ENCODE peak calls at places on chromosomes 12 and 14, in ten cellular contexts. R is breast epithelium, C is endodermal cell, O is MM.1S, L is fibroblast of pulmonary artery, J is A549, Z is mucosa of descending colon, X is cardiac muscle cell, B is thoracic aorta, T is pancreas. D is an unnamed sample.

GRCh38 chr12:130157998-130158774 is 4.1 kb upstream of the FZD10 start:
- DNase-seq in X (no peak), R (no peak), C (peak), Z (no peak), O (no peak), L (no peak), T (no peak), B (no peak), J (no peak), D (no peak)

GRCh38 chr14:70032447-70032846 is 153.2 kb downstream of the SMOC1 start:
- DNase-seq in B (no peak), O (no peak), C (peak), J (peak), X (no peak), Z (no peak), R (peak), L (no peak), T (no peak), D (no peak)

GRCh38 chr14:99679996-99680395 is 4.1 kb upstream of the CYP46A1 start:
- DNase-seq in B (no peak), Z (no peak), X (no peak), J (no peak), C (peak), O (no peak), T (no peak), R (no peak), L (no peak), D (no peak)

GRCh38 chr14:101090976-101091375 is 187.5 kb upstream of the RTL1 start:
- DNase-seq in C (no peak), R (no peak), J (no peak), O (no peak), X (no peak), T (no peak), Z (no peak), B (no peak), L (no peak), D (no peak)

GRCh38 chr12:119869720-119870119 is 7.4 kb downstream of the CIT start:
- DNase-seq in O (no peak), T (no peak), Z (no peak), B (no peak), C (peak), R (no peak), L (peak), J (peak), X (peak), D (peak)

GRCh38 chr14:68670344-68670725 is 122.5 kb downstream of the ZFP36L1 start:
- DNase-seq in T (peak), O (no peak), X (no peak), C (no peak), B (no peak), R (no peak), J (no peak), Z (no peak), L (no peak), D (no peak)

GRCh38 chr12:65466906-65467305 is 188.4 kb downstream of the MSRB3 start:
- DNase-seq in C (no peak), X (peak), B (no peak), T (no peak), O (no peak), Z (no peak), J (no peak), L (peak), R (no peak), D (peak)

GRCh38 chr12:78571953-78572352 is 292.6 kb upstream of the SYT1 start:
- DNase-seq in O (no peak), X (no peak), Z (peak), C (peak), R (no peak), J (peak), B (no peak), L (no peak), T (no peak), D (no peak)

GRCh38 chr14:69312608-69313007 is 52.6 kb downstream of the GALNT16 start:
- DNase-seq in C (peak), O (no peak), L (no peak), J (no peak), Z (no peak), B (no peak), R (peak), T (no peak), X (no peak), D (no peak)

GRCh38 chr14:36068777-36069534 is 107.6 kb downstream of the PTCSC3 start:
- DNase-seq in L (peak), Z (no peak), X (peak), C (no peak), R (no peak), B (no peak), T (no peak), O (no peak), J (peak), D (peak)

GRCh38 chr12:90102957-90103652 is 394.5 kb upstream of the ATP2B1 start:
- DNase-seq in J (peak), B (no peak), L (peak), R (no peak), X (peak), T (no peak), C (no peak), O (peak), Z (no peak), D (peak)

GRCh38 chr12:85179680-85180300 is 100.2 kb upstream of the ALX1 start:
- DNase-seq in L (peak), X (peak), O (no peak), Z (no peak), B (no peak), C (no peak), J (peak), R (no peak), T (no peak), D (peak)

GRCh38 chr14:54003064-54003463 is 46.4 kb upstream of the BMP4 start:
- DNase-seq in R (no peak), C (no peak), O (peak), T (no peak), L (no peak), B (no peak), J (no peak), X (no peak), Z (no peak), D (no peak)

GRCh38 chr14:51630987-51631386 is 20.7 kb upstream of the FRMD6 start:
- DNase-seq in O (no peak), C (no peak), J (no peak), L (no peak), X (no peak), B (no peak), R (no peak), T (no peak), Z (no peak), D (no peak)

GRCh38 chr14:92659765-92660561 is 88.5 kb downstream of the LGMN start:
- DNase-seq in Z (no peak), C (no peak), R (peak), T (no peak), X (peak), L (peak), J (no peak), B (no peak), O (no peak), D (peak)

GRCh38 chr14:31205681-31206535 is 1.7 kb downstream of the HECTD1 start:
- DNase-seq in J (peak), Z (no peak), R (no peak), T (no peak), X (peak), C (no peak), L (peak), O (peak), B (no peak), D (peak)

GRCh38 chr14:59483360-59483759 is 848 bp downstream of the L3HYPDH start:
- DNase-seq in C (no peak), O (no peak), T (no peak), R (no peak), X (peak), B (peak), J (peak), L (peak), Z (no peak), D (peak)

GRCh38 chr12:63989301-63989845 is 144.9 kb downstream of the SRGAP1 start:
- DNase-seq in X (peak), R (no peak), J (no peak), O (no peak), T (no peak), C (no peak), L (peak), B (no peak), Z (no peak), D (peak)

GRCh38 chr12:26795899-26796298 is 37.1 kb downstream of the ITPR2 start:
- DNase-seq in C (no peak), Z (no peak), T (no peak), J (no peak), B (no peak), O (no peak), R (no peak), X (no peak), L (no peak), D (no peak)

GRCh38 chr14:103542545-103543088 is 13.6 kb downstream of the TRMT61A start:
- DNase-seq in Z (peak), J (no peak), X (no peak), C (peak), O (no peak), L (no peak), T (peak), B (no peak), R (no peak), D (no peak)

GRCh38 chr12:50200507-50201273 is 33.5 kb upstream of the CERS5 start:
- DNase-seq in O (no peak), X (peak), R (no peak), J (no peak), L (peak), B (no peak), C (no peak), Z (no peak), T (no peak), D (peak)

GRCh38 chr14:99067927-99068326 is 204.1 kb downstream of the BCL11B start:
- DNase-seq in J (no peak), X (no peak), T (no peak), B (no peak), Z (no peak), R (no peak), L (no peak), C (no peak), O (no peak), D (no peak)

GRCh38 chr12:26611598-26611997 is 221.4 kb downstream of the ITPR2 start:
- DNase-seq in O (no peak), L (no peak), J (no peak), Z (no peak), T (no peak), B (no peak), X (no peak), R (no peak), C (no peak), D (no peak)

DNA sequence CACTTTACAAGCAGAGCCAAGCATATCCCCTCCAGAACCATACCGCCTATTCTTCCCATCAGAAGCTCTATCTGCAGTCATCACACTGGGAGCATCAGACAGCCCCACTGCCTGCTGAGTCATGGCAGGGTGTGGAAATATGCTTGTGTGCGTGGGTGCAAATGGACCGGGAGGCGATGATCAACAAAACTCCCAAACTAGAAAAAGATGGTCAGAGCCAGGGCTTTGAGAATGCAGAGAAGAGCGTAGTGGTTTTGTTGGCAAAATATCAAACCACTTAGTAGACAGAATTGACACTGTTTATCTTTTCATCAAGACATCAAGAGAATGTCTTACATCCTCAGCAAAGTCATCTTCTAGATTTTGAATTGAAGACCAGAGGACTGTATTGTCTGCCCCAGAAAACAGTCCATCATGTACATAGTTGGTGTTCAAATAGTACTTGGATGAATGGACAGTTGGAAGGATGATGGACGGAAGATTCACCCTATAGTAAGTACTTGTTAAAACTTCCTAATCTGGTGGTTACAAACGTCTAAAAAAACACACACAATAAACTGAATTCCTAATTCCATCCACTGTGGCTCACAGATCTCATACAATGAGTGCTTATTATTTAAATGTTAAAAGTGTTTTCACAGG is 54.9 kb downstream of the VWF start:
- DNase-seq in R (no peak), J (no peak), Z (no peak), T (no peak), O (no peak), B (no peak), X (peak), L (peak), C (no peak), D (peak)
- H3K4me3 ChIP-seq in R (no peak), J (no peak), Z (no peak), T (no peak), O (no peak), B (no peak), X (no peak), L (no peak), C (no peak), D (no peak)

GRCh38 chr12:60333461-60333860 is 737.6 kb downstream of the SLC16A7 start:
- DNase-seq in R (no peak), C (no peak), O (no peak), B (no peak), Z (no peak), X (no peak), J (peak), T (no peak), L (no peak), D (peak)

GRCh38 chr12:60335765-60336164 is 739.9 kb downstream of the SLC16A7 start:
- DNase-seq in R (no peak), X (peak), O (no peak), L (peak), C (no peak), T (no peak), Z (no peak), J (peak), B (no peak), D (peak)

GRCh38 chr12:60337865-60338549 is 742.2 kb downstream of the SLC16A7 start:
- DNase-seq in R (no peak), X (no peak), J (no peak), Z (no peak), L (no peak), B (no peak), C (no peak), O (no peak), T (no peak), D (no peak)
- TF ChIP-seq CTCF in R (no peak), X (no peak), J (no peak), Z (no peak), L (no peak), B (no peak), C (no peak), O (no peak), T (no peak), D (no peak)

DNA sequence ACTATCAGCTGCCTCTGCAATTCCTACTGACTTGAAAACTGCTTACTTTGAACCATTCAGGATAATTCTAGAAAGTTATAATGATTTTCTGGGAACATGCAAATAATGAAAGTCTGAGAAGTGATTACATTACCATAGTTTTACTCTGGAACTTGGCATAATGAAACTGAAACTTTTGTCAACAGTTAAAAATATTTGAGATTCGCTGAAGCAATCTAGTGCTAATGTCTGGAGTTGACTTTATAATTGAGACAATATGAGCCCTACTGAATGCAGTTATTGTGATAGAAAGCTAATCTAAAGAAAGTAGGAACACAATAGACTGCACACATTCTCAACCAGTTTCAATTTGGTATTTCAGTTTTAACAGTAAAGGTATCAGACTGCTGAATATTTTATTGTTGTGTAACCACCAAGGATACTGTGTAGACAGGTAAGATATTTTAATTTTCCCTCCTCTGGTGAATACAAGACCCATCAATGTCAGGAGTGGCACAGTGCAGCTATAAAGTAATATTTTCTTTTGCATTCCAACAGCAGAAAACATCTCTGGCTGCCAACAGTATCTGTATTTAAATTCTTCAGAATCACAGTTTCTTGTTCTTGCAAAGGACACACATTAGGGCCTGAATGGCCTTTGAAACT is 483.5 kb downstream of the ATP23 start:
- DNase-seq in J (no peak), X (no peak), O (peak), R (no peak), Z (no peak), T (no peak), C (no peak), B (no peak), L (no peak), D (no peak)
- H3K4me3 ChIP-seq in J (peak), X (no peak), O (peak), R (no peak), Z (no peak), T (no peak), C (peak), B (peak), L (no peak), D (no peak)

GRCh38 chr14:72644758-72645489 is 249.0 kb downstream of the DPF3 start:
- DNase-seq in O (no peak), L (no peak), Z (no peak), B (no peak), J (peak), T (no peak), X (no peak), R (no peak), C (no peak), D (no peak)
- TF ChIP-seq CTCF in O (no peak), L (peak), Z (no peak), B (no peak), J (no peak), T (no peak), X (no peak), R (no peak), C (peak), D (no peak)

GRCh38 chr12:57488397-57489156 is 709 bp downstream of the MARS1 start:
- DNase-seq in J (no peak), Z (peak), C (peak), X (no peak), O (peak), B (no peak), R (no peak), T (no peak), L (no peak), D (no peak)

GRCh38 chr12:57485695-57486094 is 2.2 kb upstream of the MARS1 start:
- DNase-seq in C (peak), Z (peak), L (no peak), J (no peak), O (no peak), R (no peak), T (no peak), X (no peak), B (no peak), D (no peak)

GRCh38 chr12:57487597-57488396 is at the start of gene MARS1:
- DNase-seq in X (peak), J (peak), T (peak), B (peak), O (peak), Z (peak), R (peak), C (peak), L (peak), D (peak)

GRCh38 chr12:57489157-57489641 is 1.3 kb downstream of the MARS1 start:
- DNase-seq in O (no peak), J (no peak), Z (peak), T (no peak), C (no peak), L (no peak), X (no peak), R (no peak), B (no peak), D (peak)

GRCh38 chr12:57487055-57487596 is 742 bp upstream of the MARS1 start:
- DNase-seq in T (no peak), J (no peak), B (no peak), C (no peak), Z (no peak), L (no peak), O (no peak), R (no peak), X (no peak), D (no peak)
- H3K4me3 ChIP-seq in T (no peak), J (peak), B (peak), C (peak), Z (no peak), L (peak), O (peak), R (peak), X (no peak), D (no peak)

D was measured in cardiac fibroblast.